ENCODE peak calls at places on chromosomes 4 and X, in eight cellular contexts. Z, R, I, C, W, E, H and S are unnamed samples.
A peak's percentile ranks its signal among the peaks of the same experiment; 100 is the strongest.

GRCh38 chr4:140003851-140004579 is 150.0 kb downstream of the MAML3 start:
- DNase-seq in C (no peak), W (no peak), Z (no peak), E (no peak), H (no peak), I (no peak), R (no peak), S (no peak)

GRCh38 chrX:132490086-132490419 is 1.2 kb upstream of the MBNL3 start:
- DNase-seq in Z (no peak), E (no peak), C (no peak), H (no peak), I (no peak), R (no peak), W (no peak), S (no peak)

GRCh38 chr4:175703956-175704600 is 108.0 kb downstream of the GPM6A start:
- DNase-seq in E (no peak), R (no peak), I (no peak), Z (no peak), H (no peak), W (no peak), C (no peak), S (no peak)

GRCh38 chr4:185800266-185800945 is 11.6 kb downstream of the SORBS2 start:
- DNase-seq in C (no peak), R (no peak), E (no peak), Z (no peak), W (no peak), I (no peak), H (no peak), S (no peak)

GRCh38 chr4:150248181-150248580 is 169.9 kb downstream of the DCLK2 start:
- DNase-seq in H (no peak), R (no peak), C (no peak), W (no peak), I (no peak), Z (no peak), E (no peak), S (no peak)

GRCh38 chr4:152357206-152357605 is 178.7 kb downstream of the FBXW7 start:
- DNase-seq in H (no peak), I (no peak), C (no peak), W (no peak), R (no peak), E (no peak), Z (no peak), S (no peak)

GRCh38 chrX:20063716-20064351 is 52.9 kb downstream of the MAP7D2 start:
- DNase-seq in H (no peak), I (no peak), E (no peak), W (no peak), R (no peak), C (no peak), Z (no peak), S (no peak)

GRCh38 chrX:71917621-71918341 is 7.1 kb downstream of the NHSL2 start:
- DNase-seq in E (no peak), I (no peak), R (no peak), W (no peak), H (no peak), C (no peak), Z (no peak), S (no peak)

GRCh38 chr4:54908744-54909143 is 216.7 kb downstream of the KDR start:
- DNase-seq in H (no peak), I (no peak), R (no peak), E (no peak), Z (no peak), C (no peak), W (no peak), S (no peak)

GRCh38 chr4:113057891-113058290 is 8.4 kb downstream of the ANK2 start:
- DNase-seq in H (no peak), Z (no peak), C (no peak), W (no peak), R (no peak), E (no peak), I (no peak), S (no peak)

GRCh38 chrX:70437011-70437410 is 7.6 kb upstream of the DLG3 start:
- DNase-seq in R (no peak), H (no peak), W (no peak), Z (no peak), C (no peak), I (no peak), E (no peak), S (no peak)

GRCh38 chr4:15004701-15005301 is 2.5 kb downstream of the CPEB2 start:
- DNase-seq in W (peak; percentile 50), I (peak; percentile 56), C (peak; percentile 54), R (no peak), Z (peak; percentile 66), E (peak; percentile 87), H (peak; percentile 80), S (peak; percentile 70)

GRCh38 chrX:120749141-120749846 is 119.4 kb upstream of the C1GALT1C1 start:
- DNase-seq in E (no peak), C (no peak), I (no peak), R (no peak), H (no peak), W (no peak), Z (no peak), S (no peak)